ENCODE peak calls at places on chromosomes 11 and 22, in five cellular contexts. O, B, P, Y and D are unnamed samples.

GRCh38 chr22:28329582-28330073 is 350.0 kb downstream of the TTC28 start:
- DNase-seq in O (no peak), B (no peak), P (no peak), Y (no peak), D (no peak)

GRCh38 chr11:721913-722811 is 16.1 kb downstream of the EPS8L2 start:
- DNase-seq in B (peak), O (no peak), P (no peak), Y (peak), D (peak)

GRCh38 chr11:96008161-96008560 is 84.3 kb upstream of the MTMR2 start:
- DNase-seq in Y (no peak), O (no peak), P (no peak), B (no peak), D (no peak)

GRCh38 chr22:47092896-47093311 is 330.5 kb downstream of the TBC1D22A start:
- DNase-seq in P (no peak), O (no peak), B (no peak), Y (no peak), D (no peak)

GRCh38 chr11:58164990-58165389 is 23.9 kb upstream of the OR9Q2 start:
- DNase-seq in P (no peak), O (no peak), B (no peak), Y (no peak), D (no peak)

GRCh38 chr11:104442320-104442719 is 278.4 kb upstream of the PDGFD start:
- DNase-seq in B (no peak), P (no peak), O (no peak), Y (no peak), D (no peak)

GRCh38 chr22:45612451-45612901 is 59.2 kb upstream of the ATXN10 start:
- DNase-seq in Y (no peak), P (no peak), B (no peak), O (no peak), D (no peak)

GRCh38 chr11:27886765-27887328 is 186.6 kb upstream of the BDNF start:
- DNase-seq in B (no peak), O (no peak), Y (no peak), P (no peak), D (no peak)

GRCh38 chr11:87432006-87432405 is 394.3 kb downstream of the TMEM135 start:
- DNase-seq in P (no peak), B (no peak), O (no peak), Y (no peak), D (no peak)

GRCh38 chr11:11461473-11461872 is 108.4 kb upstream of the CSNK2A3 start:
- DNase-seq in P (no peak), B (no peak), Y (no peak), O (no peak), D (no peak)

GRCh38 chr11:47328449-47329390 is 23.8 kb downstream of the MYBPC3 start:
- DNase-seq in B (peak), P (no peak), Y (no peak), O (no peak), D (no peak)

GRCh38 chr11:114598461-114598860 is 2.9 kb upstream of the NXPE4 start:
- DNase-seq in Y (no peak), P (no peak), B (no peak), O (no peak), D (no peak)

GRCh38 chr11:15969281-15969680 is 387.1 kb downstream of the SOX6 start:
- DNase-seq in B (peak), O (no peak), Y (peak), P (peak), D (no peak)

GRCh38 chr22:19800761-19801244 is 40.2 kb downstream of the TBX1 start:
- DNase-seq in O (peak), Y (peak), P (no peak), B (no peak), D (peak)

GRCh38 chr11:1337647-1338007 is 28.2 kb upstream of the TOLLIP start:
- DNase-seq in Y (no peak), O (no peak), P (no peak), B (no peak), D (peak)

GRCh38 chr11:130002352-130002845 is at the start of gene PRDM10:
- DNase-seq in B (peak), Y (peak), P (peak), O (peak), D (peak)

GRCh38 chr11:130002846-130003716 is 446 bp upstream of the PRDM10 start:
- DNase-seq in B (peak), O (peak), Y (peak), P (peak), D (peak)

GRCh38 chr11:130001491-130002351 is 914 bp downstream of the PRDM10 start:
- DNase-seq in Y (no peak), B (peak), P (peak), O (peak), D (no peak)

GRCh38 chr11:130000552-130001176 is 2.0 kb downstream of the PRDM10 start:
- DNase-seq in O (no peak), B (peak), P (no peak), Y (no peak), D (no peak)

DNA sequence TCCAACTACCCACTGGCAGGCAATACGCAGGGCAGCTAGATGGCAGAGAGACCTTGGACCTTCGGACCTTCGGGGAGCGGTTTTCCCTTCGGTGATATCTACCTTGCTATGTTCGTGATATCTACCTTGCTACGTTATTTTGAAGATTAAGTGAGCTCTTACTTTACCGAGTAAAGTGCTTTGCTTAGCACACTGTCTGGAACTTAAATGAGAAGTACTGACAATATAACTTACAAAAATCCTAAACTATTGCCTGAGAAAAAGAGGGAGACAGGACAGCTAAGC is 1.0 kb upstream of the PRDM10 start:
- DNase-seq in O (no peak), Y (no peak), B (no peak), P (no peak), D (no peak)
- H3K4me2 ChIP-seq in O (peak), Y (peak), B (peak), P (peak), D (peak)

DNA sequence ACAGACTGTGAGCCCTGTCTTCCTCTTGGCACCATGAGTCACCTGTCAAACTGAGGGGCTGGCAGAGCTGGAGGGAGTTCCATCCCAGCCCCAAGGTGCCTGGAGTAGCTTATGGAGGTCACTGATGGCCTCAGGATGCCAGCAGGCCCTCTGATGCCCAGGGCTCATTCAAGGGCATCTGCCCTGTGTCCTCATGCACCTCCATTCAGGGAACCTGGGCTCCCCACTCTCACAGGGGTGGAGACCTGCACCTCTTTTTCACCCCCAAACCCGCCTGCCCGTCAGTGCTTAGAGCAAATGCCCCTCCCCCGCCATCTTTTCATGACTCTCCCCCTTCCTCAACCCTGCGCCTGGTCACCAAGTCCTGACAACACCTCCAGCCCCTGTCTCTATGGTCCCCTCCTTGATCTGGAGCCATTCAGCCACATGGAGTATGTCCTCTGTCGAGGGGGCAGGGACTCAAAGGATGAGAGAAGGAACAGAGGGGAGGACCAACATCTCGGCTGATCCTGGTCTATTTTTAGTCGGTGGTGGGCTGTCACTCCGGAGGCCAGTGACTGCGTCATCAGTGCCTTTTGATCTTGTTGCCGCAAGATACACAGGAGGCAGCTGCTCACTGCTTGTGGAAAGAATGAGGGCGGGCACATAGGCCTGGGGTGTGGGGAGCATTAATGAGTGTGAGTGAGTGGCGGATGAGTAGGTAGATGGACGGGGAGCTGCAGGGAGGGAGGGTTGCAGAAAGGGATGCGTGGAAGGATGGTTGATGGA is 72.2 kb downstream of the CDKN1C start:
- DNase-seq in O (no peak), P (no peak), B (peak), Y (no peak), D (no peak)
- H3K4me2 ChIP-seq in O (no peak), P (no peak), B (no peak), Y (no peak), D (no peak)

DNA sequence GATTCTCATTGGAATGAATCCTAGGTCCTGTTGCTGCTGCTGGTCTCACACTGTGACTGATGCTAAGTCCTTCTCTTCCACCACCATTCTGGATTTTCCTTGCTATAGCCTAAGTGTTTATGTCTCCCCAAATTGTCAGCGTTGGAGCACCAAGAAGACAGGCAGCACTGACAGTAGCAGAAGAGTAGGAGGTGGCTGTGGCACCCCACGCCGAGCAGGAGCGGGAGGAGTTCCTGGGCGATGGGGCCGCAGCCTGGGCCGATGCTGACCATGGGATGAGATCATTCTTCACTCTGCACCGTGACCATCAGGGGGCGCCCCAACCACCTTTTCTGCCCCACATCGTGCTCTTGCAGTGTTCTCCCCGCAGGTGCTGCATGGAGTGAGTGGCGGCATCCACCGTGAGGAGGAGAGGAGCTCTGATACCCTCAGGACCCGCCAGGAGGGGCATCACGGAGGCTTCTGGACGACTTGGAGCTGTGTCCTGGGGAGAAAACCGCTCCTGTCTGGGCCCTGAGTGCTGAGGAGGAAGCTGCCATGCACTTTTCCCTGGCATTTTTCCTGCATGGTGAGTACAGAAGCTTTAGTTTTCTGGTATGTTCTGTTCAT is 57.0 kb downstream of the LRRC74B start:
- DNase-seq in P (peak), B (peak), Y (peak), O (peak), D (peak)
- H3K4me2 ChIP-seq in P (peak), B (peak), Y (peak), O (peak), D (peak)

GRCh38 chr22:44496844-44497217 is 1.2 kb downstream of the RTL6 start:
- DNase-seq in B (no peak), P (no peak), O (no peak), Y (no peak), D (no peak)

GRCh38 chr22:44497218-44497903 is 672 bp downstream of the RTL6 start:
- DNase-seq in O (peak), Y (no peak), P (no peak), B (peak), D (peak)

GRCh38 chr22:44495629-44496028 is 2.4 kb downstream of the RTL6 start:
- DNase-seq in P (no peak), O (no peak), Y (no peak), B (no peak), D (no peak)

GRCh38 chr22:44497904-44498242 is at the start of gene RTL6:
- DNase-seq in Y (no peak), P (no peak), B (no peak), O (no peak), D (no peak)

DNA sequence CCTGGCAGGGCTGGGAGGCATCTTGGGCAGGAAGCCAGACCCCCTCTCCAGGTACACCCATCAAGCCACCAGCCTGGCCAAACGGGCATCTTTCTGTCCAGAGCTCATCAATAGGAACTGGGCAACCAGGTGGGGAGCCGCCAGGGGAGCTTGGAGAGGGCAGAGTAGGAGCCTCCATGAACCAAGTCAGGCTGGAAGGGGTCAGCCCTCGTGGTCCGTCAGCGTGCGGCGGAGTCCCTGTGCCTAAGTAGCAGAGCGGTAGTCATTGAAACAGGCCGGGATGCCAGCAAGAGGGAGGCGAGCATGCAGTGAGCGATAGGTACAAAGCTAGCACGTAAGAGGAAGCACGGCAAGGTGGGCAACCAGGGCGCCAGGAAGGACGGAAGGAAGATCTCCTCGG is 1.7 kb downstream of the RTL6 start:
- DNase-seq in P (no peak), Y (no peak), O (no peak), B (no peak), D (no peak)
- H3K4me2 ChIP-seq in P (no peak), Y (no peak), O (no peak), B (peak), D (peak)

GRCh38 chr11:124983674-124984511 is 29.9 kb downstream of the CCDC15 start:
- DNase-seq in P (no peak), O (no peak), B (no peak), Y (no peak), D (peak)
- H3K4me2 ChIP-seq in P (no peak), O (no peak), B (no peak), Y (no peak), D (no peak)

GRCh38 chr11:126585388-126586302 is 230.2 kb downstream of the ST3GAL4 start:
- DNase-seq in B (peak), O (peak), P (peak), Y (no peak), D (peak)
- H3K4me2 ChIP-seq in B (peak), O (peak), P (peak), Y (no peak), D (peak)